ENCODE peak calls at places on chromosomes 6 and 20, in five cellular contexts. N is CD4-positive, alpha-beta memory T cell; X is HepG2; M is hippocampal formation; T is germinal center. O is an unnamed sample.

GRCh38 chr6:49557177-49557576 is 6.7 kb downstream of the C6orf141 start:
- DNase-seq in N (no peak), X (no peak), M (no peak), T (no peak), O (no peak)

GRCh38 chr20:1888796-1889463 is 6.3 kb upstream of the SIRPA start:
- DNase-seq in N (no peak), X (peak; percentile 60), M (no peak), T (no peak), O (no peak)

GRCh38 chr20:3461911-3462677 is 8.7 kb upstream of the ATRN start:
- DNase-seq in N (no peak), X (no peak), M (no peak), T (no peak), O (no peak)

GRCh38 chr20:35743693-35744491 is 1.8 kb upstream of the RBM39 start:
- DNase-seq in N (no peak), X (peak; percentile 79), M (no peak), T (no peak), O (no peak)

GRCh38 chr20:19971121-19971520 is 46.0 kb upstream of the NAA20 start:
- DNase-seq in N (no peak), X (no peak), M (no peak), T (no peak), O (no peak)

GRCh38 chr20:36532388-36532787 is 8.9 kb upstream of the MYL9 start:
- DNase-seq in N (no peak), X (no peak), M (no peak), T (no peak), O (no peak)

GRCh38 chr20:40706977-40707582 is 18.0 kb upstream of the MAFB start:
- DNase-seq in N (no peak), X (peak; percentile 91), M (no peak), T (no peak), O (no peak)

GRCh38 chr20:40986774-40987173 is 41.8 kb upstream of the TOP1 start:
- DNase-seq in N (no peak), X (no peak), M (no peak), T (no peak), O (no peak)

GRCh38 chr6:37176268-37177082 is 6.5 kb downstream of the PIM1 start:
- DNase-seq in N (no peak), X (no peak), M (no peak), T (no peak), O (no peak)

GRCh38 chr6:2524090-2524489 is 226.6 kb downstream of the MYLK4 start:
- DNase-seq in N (no peak), X (peak; percentile 82), M (no peak), T (peak; percentile 7), O (no peak)

GRCh38 chr6:6942826-6943225 is 164.9 kb upstream of the RREB1 start:
- DNase-seq in N (no peak), X (no peak), M (peak; percentile 11), T (no peak), O (no peak)

GRCh38 chr6:85008311-85009015 is 244.1 kb upstream of the TBX18 start:
- DNase-seq in N (no peak), X (no peak), M (no peak), T (no peak), O (no peak)

GRCh38 chr6:159422041-159422984 is 253.1 kb downstream of the FNDC1 start:
- DNase-seq in N (no peak), X (no peak), M (no peak), T (no peak), O (no peak)

GRCh38 chr20:17610566-17611289 is 40.9 kb downstream of the DSTN start:
- DNase-seq in N (peak; percentile 78), X (no peak), M (no peak), T (no peak), O (no peak)

GRCh38 chr20:45128066-45128465 is 3.8 kb upstream of the WFDC12 start:
- DNase-seq in N (no peak), X (no peak), M (no peak), T (no peak), O (peak; percentile 83)

GRCh38 chr20:50048420-50049166 is 64.4 kb downstream of the UBE2V1 start:
- DNase-seq in N (no peak), X (no peak), M (no peak), T (no peak), O (no peak)

GRCh38 chr6:9537381-9537780 is 877.5 kb downstream of the TFAP2A start:
- DNase-seq in N (no peak), X (no peak), M (no peak), T (no peak), O (no peak)